ENCODE peak calls at places on chromosomes 7 and 10, in nine cellular contexts. X, D, E, M, B, R, V, Z and I are unnamed samples.

GRCh38 chr10:101851411-101852116 is 8.0 kb upstream of the KCNIP2 start:
- DNase-seq in X (no peak), D (peak; percentile 61), E (no peak), M (no peak), B (no peak), R (no peak), V (no peak), Z (no peak), I (no peak)

GRCh38 chr10:116247701-116248100 is 25.3 kb downstream of the GFRA1 start:
- DNase-seq in X (no peak), D (no peak), E (no peak), M (no peak), B (no peak), R (no peak), V (no peak), Z (no peak), I (no peak)

GRCh38 chr10:87761892-87762291 is 56.1 kb downstream of the ATAD1 start:
- DNase-seq in X (no peak), D (no peak), E (no peak), M (peak; percentile 2), B (no peak), R (peak; percentile 17), V (no peak), Z (no peak), I (no peak)

GRCh38 chr10:2979267-2979660 is 88.1 kb upstream of the PFKP start:
- DNase-seq in X (no peak), D (peak; percentile 67), E (no peak), M (no peak), B (no peak), R (no peak), V (no peak), Z (no peak), I (no peak)

GRCh38 chr7:151398446-151399304 is 11.2 kb downstream of the WDR86 start:
- DNase-seq in X (no peak), D (no peak), E (no peak), M (no peak), B (no peak), R (no peak), V (no peak), Z (no peak), I (no peak)

GRCh38 chr7:16891338-16891737 is 9.6 kb upstream of the AGR3 start:
- DNase-seq in X (no peak), D (peak; percentile 62), E (peak; percentile 23), M (no peak), B (no peak), R (peak; percentile 14), V (no peak), Z (peak; percentile 32), I (no peak)

GRCh38 chr7:142964502-142965246 is 2.5 kb upstream of the KEL start:
- DNase-seq in X (no peak), D (no peak), E (no peak), M (no peak), B (no peak), R (no peak), V (no peak), Z (no peak), I (no peak)

GRCh38 chr10:125068406-125068805 is 92.0 kb downstream of the CTBP2 start:
- DNase-seq in X (no peak), D (no peak), E (peak; percentile 41), M (no peak), B (no peak), R (no peak), V (no peak), Z (no peak), I (no peak)

GRCh38 chr10:62384057-62384446 is 9.9 kb downstream of the ZNF365 start:
- DNase-seq in X (no peak), D (peak; percentile 24), E (no peak), M (peak; percentile 64), B (no peak), R (peak; percentile 46), V (peak; percentile 82), Z (no peak), I (no peak)

GRCh38 chr10:98374176-98374969 is 40.6 kb downstream of the PYROXD2 start:
- DNase-seq in X (no peak), D (peak; percentile 33), E (no peak), M (no peak), B (no peak), R (peak; percentile 28), V (no peak), Z (no peak), I (no peak)